ENCODE peak calls at places on chromosomes 1 and 21, in six cellular contexts. One of them, this sample, is unnamed.

GRCh38 chr1:57269621-57270235 is 154.1 kb downstream of the DAB1 start:
- DNase-seq in A549: no peak
- DNase-seq in WTC11: no peak
- DNase-seq in K562: no peak
- DNase-seq in H1: no peak
- DNase-seq in endothelial cell of umbilical vein: no peak
- DNase-seq in this sample: no peak

GRCh38 chr1:170881268-170882265 is 53.8 kb upstream of the MROH9 start:
- DNase-seq in A549: peak
- DNase-seq in WTC11: no peak
- DNase-seq in K562: no peak
- DNase-seq in H1: no peak
- DNase-seq in endothelial cell of umbilical vein: peak
- DNase-seq in this sample: no peak

GRCh38 chr1:166270476-166271150 is 103.8 kb upstream of the FAM78B start:
- DNase-seq in A549: no peak
- DNase-seq in WTC11: no peak
- DNase-seq in K562: no peak
- DNase-seq in H1: no peak
- DNase-seq in endothelial cell of umbilical vein: no peak
- DNase-seq in this sample: no peak

GRCh38 chr21:25701529-25701928 is 33.2 kb downstream of the ATP5PF start:
- DNase-seq in A549: no peak
- DNase-seq in WTC11: no peak
- DNase-seq in K562: no peak
- DNase-seq in H1: no peak
- DNase-seq in endothelial cell of umbilical vein: no peak
- DNase-seq in this sample: no peak

GRCh38 chr1:21152423-21153100 is 24.1 kb downstream of the EIF4G3 start:
- DNase-seq in A549: no peak
- DNase-seq in WTC11: no peak
- DNase-seq in K562: no peak
- DNase-seq in H1: no peak
- DNase-seq in endothelial cell of umbilical vein: no peak
- DNase-seq in this sample: no peak

GRCh38 chr1:21891621-21892479 is 45.3 kb downstream of the HSPG2 start:
- DNase-seq in A549: no peak
- DNase-seq in WTC11: no peak
- DNase-seq in K562: no peak
- DNase-seq in H1: no peak
- DNase-seq in endothelial cell of umbilical vein: no peak
- DNase-seq in this sample: no peak

GRCh38 chr1:32393832-32394140 is 455 bp downstream of the BSDC1 start:
- DNase-seq in A549: no peak
- DNase-seq in WTC11: peak
- DNase-seq in K562: peak
- DNase-seq in H1: no peak
- DNase-seq in endothelial cell of umbilical vein: no peak
- DNase-seq in this sample: no peak

GRCh38 chr1:41664861-41665640 is 180.6 kb upstream of the EDN2 start:
- DNase-seq in A549: peak
- DNase-seq in WTC11: no peak
- DNase-seq in K562: no peak
- DNase-seq in H1: peak
- DNase-seq in endothelial cell of umbilical vein: peak
- DNase-seq in this sample: no peak

GRCh38 chr1:150262388-150263320 is 5.1 kb downstream of the CA14 start:
- DNase-seq in A549: no peak
- DNase-seq in WTC11: no peak
- DNase-seq in K562: peak
- DNase-seq in H1: no peak
- DNase-seq in endothelial cell of umbilical vein: no peak
- DNase-seq in this sample: no peak

GRCh38 chr21:45227735-45228134 is 60.0 kb downstream of the POFUT2 start:
- DNase-seq in A549: no peak
- DNase-seq in WTC11: no peak
- DNase-seq in K562: no peak
- DNase-seq in H1: no peak
- DNase-seq in endothelial cell of umbilical vein: no peak
- DNase-seq in this sample: no peak

GRCh38 chr1:168348146-168348709 is 67.6 kb downstream of the TBX19 start:
- DNase-seq in A549: peak
- DNase-seq in WTC11: no peak
- DNase-seq in K562: peak
- DNase-seq in H1: no peak
- DNase-seq in endothelial cell of umbilical vein: peak
- DNase-seq in this sample: no peak

GRCh38 chr1:45971922-45972321 is 160.5 kb downstream of the PIK3R3 start:
- DNase-seq in A549: no peak
- DNase-seq in WTC11: no peak
- DNase-seq in K562: no peak
- DNase-seq in H1: no peak
- DNase-seq in endothelial cell of umbilical vein: no peak
- DNase-seq in this sample: no peak

GRCh38 chr1:190699165-190699564 is 221.5 kb upstream of the BRINP3 start:
- DNase-seq in A549: no peak
- DNase-seq in WTC11: no peak
- DNase-seq in K562: no peak
- DNase-seq in H1: no peak
- DNase-seq in endothelial cell of umbilical vein: no peak
- DNase-seq in this sample: no peak

GRCh38 chr1:8602471-8603219 is 214.8 kb downstream of the RERE start:
- DNase-seq in A549: no peak
- DNase-seq in WTC11: no peak
- DNase-seq in K562: no peak
- DNase-seq in H1: no peak
- DNase-seq in endothelial cell of umbilical vein: no peak
- DNase-seq in this sample: no peak

GRCh38 chr1:3564921-3565831 is 46.1 kb downstream of the MEGF6 start:
- DNase-seq in A549: no peak
- DNase-seq in WTC11: peak
- DNase-seq in K562: peak
- DNase-seq in H1: peak
- DNase-seq in endothelial cell of umbilical vein: peak
- DNase-seq in this sample: no peak
- TF ChIP-seq JUN in A549: no peak
- TF ChIP-seq JUN in WTC11: no peak
- TF ChIP-seq JUN in K562: no peak
- TF ChIP-seq JUN in H1: no peak
- TF ChIP-seq JUN in endothelial cell of umbilical vein: no peak
- TF ChIP-seq JUN in this sample: no peak

DNA sequence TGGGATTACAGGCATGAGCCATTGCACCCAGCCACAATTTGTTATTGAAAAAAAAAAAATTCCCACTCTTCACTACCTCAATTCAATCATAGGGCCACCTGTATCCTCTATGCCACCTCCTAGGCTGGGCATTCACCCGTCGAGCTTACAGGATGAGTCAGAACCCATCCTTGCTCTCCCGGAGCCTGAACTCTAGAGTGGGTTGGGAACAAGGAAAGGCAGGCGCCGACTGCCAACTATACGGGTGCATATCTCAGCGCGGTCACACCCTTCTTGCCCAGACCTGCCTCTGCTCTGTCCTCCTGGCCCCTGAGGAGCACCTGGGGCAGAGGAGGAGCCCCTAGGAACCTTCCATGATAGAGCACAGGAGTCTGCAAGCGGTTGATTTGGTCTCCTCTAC is 21.4 kb upstream of the LBR start:
- DNase-seq in A549: peak
- DNase-seq in WTC11: no peak
- DNase-seq in K562: no peak
- DNase-seq in H1: no peak
- DNase-seq in endothelial cell of umbilical vein: no peak
- DNase-seq in this sample: no peak
- TF ChIP-seq JUN in A549: no peak
- TF ChIP-seq JUN in WTC11: no peak
- TF ChIP-seq JUN in K562: no peak
- TF ChIP-seq JUN in H1: no peak
- TF ChIP-seq JUN in endothelial cell of umbilical vein: no peak
- TF ChIP-seq JUN in this sample: no peak

GRCh38 chr21:34319585-34319984 is 44.2 kb upstream of the KCNE2 start:
- DNase-seq in A549: no peak
- DNase-seq in WTC11: no peak
- DNase-seq in K562: no peak
- DNase-seq in H1: no peak
- DNase-seq in endothelial cell of umbilical vein: no peak
- DNase-seq in this sample: no peak

GRCh38 chr21:34320006-34320405 is 43.8 kb upstream of the KCNE2 start:
- DNase-seq in A549: no peak
- DNase-seq in WTC11: no peak
- DNase-seq in K562: no peak
- DNase-seq in H1: no peak
- DNase-seq in endothelial cell of umbilical vein: no peak
- DNase-seq in this sample: no peak
- TF ChIP-seq JUN in A549: no peak
- TF ChIP-seq JUN in WTC11: no peak
- TF ChIP-seq JUN in K562: no peak
- TF ChIP-seq JUN in H1: no peak
- TF ChIP-seq JUN in endothelial cell of umbilical vein: no peak
- TF ChIP-seq JUN in this sample: no peak

GRCh38 chr1:90729484-90730246 is 12.6 kb upstream of the BARHL2 start:
- DNase-seq in A549: no peak
- DNase-seq in WTC11: peak
- DNase-seq in K562: peak
- DNase-seq in H1: no peak
- DNase-seq in endothelial cell of umbilical vein: no peak
- DNase-seq in this sample: no peak
- TF ChIP-seq JUN in A549: no peak
- TF ChIP-seq JUN in WTC11: no peak
- TF ChIP-seq JUN in K562: no peak
- TF ChIP-seq JUN in H1: no peak
- TF ChIP-seq JUN in endothelial cell of umbilical vein: no peak
- TF ChIP-seq JUN in this sample: no peak

GRCh38 chr21:43273708-43274021 is 104.9 kb downstream of the CRYAA start:
- DNase-seq in A549: no peak
- DNase-seq in WTC11: no peak
- DNase-seq in K562: no peak
- DNase-seq in H1: no peak
- DNase-seq in endothelial cell of umbilical vein: no peak
- DNase-seq in this sample: no peak
- TF ChIP-seq JUN in A549: no peak
- TF ChIP-seq JUN in WTC11: no peak
- TF ChIP-seq JUN in K562: no peak
- TF ChIP-seq JUN in H1: no peak
- TF ChIP-seq JUN in endothelial cell of umbilical vein: no peak
- TF ChIP-seq JUN in this sample: no peak

DNA sequence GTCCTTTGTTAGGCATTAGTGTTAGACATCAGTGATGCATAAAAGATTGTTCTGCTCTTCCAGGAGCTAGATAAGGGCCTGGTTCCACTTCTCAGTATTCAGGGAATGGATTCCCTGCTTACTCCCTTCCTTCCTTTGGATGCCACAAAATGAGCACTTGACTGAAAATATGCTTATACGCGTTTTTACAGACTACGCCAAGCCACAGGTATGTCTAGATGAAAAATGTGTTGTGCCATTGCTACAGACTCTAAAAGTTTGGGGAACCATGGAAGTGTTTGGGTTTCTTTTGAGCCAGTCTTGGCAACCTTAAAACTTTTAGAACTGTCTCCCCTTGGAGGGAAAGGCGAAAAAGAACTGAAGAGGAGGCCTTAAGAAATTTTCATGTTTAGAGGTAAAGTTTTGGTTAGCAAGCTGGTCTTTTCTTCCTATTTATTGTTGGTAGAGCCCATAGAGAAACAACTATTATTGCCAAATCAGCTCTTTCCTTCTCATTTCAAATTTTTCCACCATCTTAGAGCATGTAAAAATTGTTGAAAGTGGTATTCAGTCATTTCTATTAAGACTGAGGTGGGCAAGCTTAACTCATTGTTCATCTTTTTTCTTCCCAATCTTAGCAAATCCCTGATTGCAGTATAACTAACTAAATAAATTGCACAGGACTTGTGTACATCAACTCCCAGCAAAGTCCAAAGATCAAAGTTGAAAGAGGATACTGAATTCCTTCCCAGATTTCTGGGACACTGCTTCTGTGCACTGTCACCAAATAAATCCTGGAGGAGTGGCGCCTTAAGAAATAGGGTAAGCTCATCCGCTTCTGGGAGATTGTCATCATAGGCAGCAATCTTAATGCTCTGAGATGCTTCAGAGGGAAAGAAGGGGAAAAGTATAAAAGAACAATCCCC is 18.9 kb downstream of the FGGY start:
- DNase-seq in A549: no peak
- DNase-seq in WTC11: no peak
- DNase-seq in K562: no peak
- DNase-seq in H1: no peak
- DNase-seq in endothelial cell of umbilical vein: no peak
- DNase-seq in this sample: peak
- TF ChIP-seq JUN in A549: no peak
- TF ChIP-seq JUN in WTC11: no peak
- TF ChIP-seq JUN in K562: no peak
- TF ChIP-seq JUN in H1: no peak
- TF ChIP-seq JUN in endothelial cell of umbilical vein: no peak
- TF ChIP-seq JUN in this sample: no peak

GRCh38 chr1:221740941-221741363 is 937 bp downstream of the DUSP10 start:
- DNase-seq in A549: no peak
- DNase-seq in WTC11: no peak
- DNase-seq in K562: peak
- DNase-seq in H1: no peak
- DNase-seq in endothelial cell of umbilical vein: no peak
- DNase-seq in this sample: no peak
- TF ChIP-seq JUN in A549: no peak
- TF ChIP-seq JUN in WTC11: no peak
- TF ChIP-seq JUN in K562: peak
- TF ChIP-seq JUN in H1: no peak
- TF ChIP-seq JUN in endothelial cell of umbilical vein: no peak
- TF ChIP-seq JUN in this sample: no peak

GRCh38 chr1:82161651-82162238 is 361.0 kb downstream of the ADGRL2 start:
- DNase-seq in A549: no peak
- DNase-seq in WTC11: no peak
- DNase-seq in K562: no peak
- DNase-seq in H1: no peak
- DNase-seq in endothelial cell of umbilical vein: peak
- DNase-seq in this sample: no peak
- TF ChIP-seq JUN in A549: no peak
- TF ChIP-seq JUN in WTC11: no peak
- TF ChIP-seq JUN in K562: no peak
- TF ChIP-seq JUN in H1: no peak
- TF ChIP-seq JUN in endothelial cell of umbilical vein: no peak
- TF ChIP-seq JUN in this sample: no peak

GRCh38 chr1:62176597-62177312 is 17.9 kb upstream of the L1TD1 start:
- DNase-seq in A549: no peak
- DNase-seq in WTC11: no peak
- DNase-seq in K562: no peak
- DNase-seq in H1: no peak
- DNase-seq in endothelial cell of umbilical vein: no peak
- DNase-seq in this sample: no peak

GRCh38 chr1:62177621-62178020 is 17.0 kb upstream of the L1TD1 start:
- DNase-seq in A549: no peak
- DNase-seq in WTC11: no peak
- DNase-seq in K562: no peak
- DNase-seq in H1: no peak
- DNase-seq in endothelial cell of umbilical vein: no peak
- DNase-seq in this sample: no peak

GRCh38 chr1:62178372-62178771 is 16.3 kb upstream of the L1TD1 start:
- DNase-seq in A549: no peak
- DNase-seq in WTC11: no peak
- DNase-seq in K562: no peak
- DNase-seq in H1: no peak
- DNase-seq in endothelial cell of umbilical vein: no peak
- DNase-seq in this sample: no peak

GRCh38 chr1:62180649-62181048 is 14.0 kb upstream of the L1TD1 start:
- DNase-seq in A549: no peak
- DNase-seq in WTC11: no peak
- DNase-seq in K562: no peak
- DNase-seq in H1: no peak
- DNase-seq in endothelial cell of umbilical vein: no peak
- DNase-seq in this sample: no peak

GRCh38 chr1:62175568-62176179 is 19.0 kb upstream of the L1TD1 start:
- DNase-seq in A549: peak
- DNase-seq in WTC11: peak
- DNase-seq in K562: peak
- DNase-seq in H1: no peak
- DNase-seq in endothelial cell of umbilical vein: peak
- DNase-seq in this sample: peak
- TF ChIP-seq JUN in A549: no peak
- TF ChIP-seq JUN in WTC11: no peak
- TF ChIP-seq JUN in K562: no peak
- TF ChIP-seq JUN in H1: no peak
- TF ChIP-seq JUN in endothelial cell of umbilical vein: no peak
- TF ChIP-seq JUN in this sample: no peak